ENCODE peak calls at places on chromosomes 13 and 19, in ten cellular contexts. G, D, R, H, A, M, X, C, I and O are unnamed samples.

GRCh38 chr13:36026556-36026955 is 104.6 kb downstream of the DCLK1 start:
- DNase-seq in C (no peak), A (no peak), G (no peak), D (no peak), M (no peak), I (no peak), H (no peak), R (no peak), X (no peak), O (no peak)

GRCh38 chr13:76711515-76712182 is 174.6 kb downstream of the KCTD12 start:
- DNase-seq in H (no peak), D (no peak), M (peak; percentile 10), G (no peak), I (no peak), X (no peak), A (peak; percentile 93), R (no peak), C (no peak), O (peak; percentile 88)

GRCh38 chr13:100657881-100658315 is 16.7 kb downstream of the TMTC4 start:
- DNase-seq in A (no peak), G (peak; percentile 77), X (no peak), D (peak; percentile 20), H (no peak), R (no peak), C (no peak), I (no peak), M (no peak), O (no peak)

GRCh38 chr13:32264407-32264806 is 50.8 kb downstream of the ZAR1L start:
- DNase-seq in C (no peak), G (no peak), M (no peak), A (peak; percentile 58), I (no peak), D (no peak), R (peak; percentile 88), H (no peak), X (no peak), O (no peak)

GRCh38 chr19:29769997-29770396 is 41.8 kb upstream of the CCNE1 start:
- DNase-seq in R (no peak), G (no peak), D (no peak), C (no peak), X (no peak), M (no peak), H (no peak), I (no peak), A (no peak), O (no peak)

GRCh38 chr13:114145256-114145655 is 12.8 kb upstream of the RASA3 start:
- DNase-seq in D (no peak), I (no peak), A (no peak), H (no peak), X (no peak), R (peak; percentile 50), G (no peak), M (no peak), C (no peak), O (no peak)

GRCh38 chr13:106151056-106151699 is 384.3 kb downstream of the EFNB2 start:
- DNase-seq in A (peak; percentile 98), G (no peak), C (no peak), D (no peak), M (peak; percentile 95), X (no peak), I (no peak), R (no peak), H (no peak), O (peak; percentile 83)

GRCh38 chr19:29001006-29001921 is 211.7 kb downstream of the UQCRFS1 start:
- DNase-seq in H (no peak), A (no peak), D (no peak), C (no peak), G (no peak), R (no peak), M (no peak), X (no peak), I (no peak), O (no peak)

GRCh38 chr13:23583491-23583890 is 13.3 kb downstream of the TNFRSF19 start:
- DNase-seq in R (no peak), G (no peak), C (no peak), D (no peak), I (no peak), A (no peak), X (no peak), H (no peak), M (no peak), O (no peak)

GRCh38 chr13:33017410-33017929 is 1.2 kb downstream of the KL start:
- DNase-seq in G (no peak), C (no peak), M (peak; percentile 14), D (peak; percentile 76), R (no peak), X (no peak), H (peak; percentile 49), I (no peak), A (peak; percentile 30), O (no peak)

GRCh38 chr13:28463481-28463880 is 31.4 kb downstream of the FLT1 start:
- DNase-seq in G (no peak), I (no peak), D (no peak), R (no peak), C (no peak), A (no peak), X (no peak), H (no peak), M (no peak), O (no peak)

GRCh38 chr19:34673590-34673989 is 3.4 kb downstream of the SCGB2B2 start:
- DNase-seq in H (no peak), R (no peak), M (no peak), C (no peak), I (no peak), A (no peak), X (no peak), D (no peak), G (no peak), O (no peak)